ENCODE peak calls at places on chromosomes 12 and 14, in seven cellular contexts. N is activated CD4-positive, alpha-beta T cell treated with anti-CD3 and anti-CD28 coated beads for 4 hours; W is stimulated activated CD8-positive, alpha-beta memory T cell treated with anti-CD3 and anti-CD28 coated beads, Interleukin-15, amount 100 ng/mL, for 1 hour; R is GM12892; U is K562; D is fibroblast of the aortic adventitia; O is T-helper 2 cell. A is an unnamed sample.

GRCh38 chr12:76236640-76237039 is 111.6 kb downstream of the BBS10 start:
- DNase-seq in N (no peak), W (no peak), R (no peak), U (no peak), D (peak; percentile 52), O (no peak), A (no peak)

GRCh38 chr12:2783936-2784600 is 10.7 kb upstream of the FKBP4 start:
- DNase-seq in N (peak; percentile 42), W (peak; percentile 26), R (peak; percentile 40), U (peak; percentile 57), D (peak; percentile 64), O (peak; percentile 22), A (no peak)

GRCh38 chr12:46386360-46386867 is 13.8 kb upstream of the SLC38A2 start:
- DNase-seq in N (no peak), W (no peak), R (no peak), U (no peak), D (peak; percentile 98), O (no peak), A (no peak)

GRCh38 chr14:66104486-66104885 is 381.7 kb upstream of the CCDC196 start:
- DNase-seq in N (no peak), W (no peak), R (no peak), U (peak; percentile 28), D (no peak), O (no peak), A (no peak)

GRCh38 chr12:45216297-45216982 is 545 bp downstream of the ANO6 start:
- DNase-seq in N (peak; percentile 27), W (peak; percentile 10), R (peak; percentile 44), U (peak; percentile 63), D (peak; percentile 46), O (peak; percentile 26), A (no peak)

GRCh38 chr12:113103756-113104450 is 31.7 kb downstream of the RASAL1 start:
- DNase-seq in N (peak; percentile 56), W (peak; percentile 22), R (peak; percentile 67), U (peak; percentile 78), D (no peak), O (peak; percentile 59), A (no peak)

GRCh38 chr14:64786296-64787149 is 82.3 kb downstream of the PLEKHG3 start:
- DNase-seq in N (no peak), W (no peak), R (no peak), U (no peak), D (peak; percentile 57), O (no peak), A (no peak)

GRCh38 chr12:18861287-18861858 is 123.5 kb downstream of the CAPZA3 start:
- DNase-seq in N (no peak), W (no peak), R (no peak), U (no peak), D (peak; percentile 56), O (no peak), A (no peak)

GRCh38 chr14:94088516-94088915 is 7.4 kb downstream of the IFI27L1 start:
- DNase-seq in N (no peak), W (no peak), R (no peak), U (no peak), D (peak; percentile 56), O (no peak), A (no peak)

GRCh38 chr12:61385771-61386170 is 874.4 kb upstream of the USP15 start:
- DNase-seq in N (no peak), W (no peak), R (no peak), U (no peak), D (no peak), O (no peak), A (no peak)

GRCh38 chr12:51904951-51905471 is 2.3 kb upstream of the ACVRL1 start:
- DNase-seq in N (no peak), W (no peak), R (no peak), U (peak; percentile 20), D (peak; percentile 75), O (no peak), A (no peak)

GRCh38 chr12:6165418-6165817 is 34.8 kb upstream of the CD9 start:
- DNase-seq in N (no peak), W (no peak), R (no peak), U (no peak), D (peak; percentile 59), O (no peak), A (no peak)

GRCh38 chr14:65937804-65938316 is 525.3 kb downstream of the FUT8 start:
- DNase-seq in N (no peak), W (no peak), R (no peak), U (no peak), D (no peak), O (no peak), A (no peak)

GRCh38 chr14:36167431-36167830 is 9.1 kb downstream of the PTCSC3 start:
- DNase-seq in N (no peak), W (no peak), R (no peak), U (no peak), D (no peak), O (no peak), A (no peak)

GRCh38 chr14:101109347-101109638 is 205.8 kb upstream of the RTL1 start:
- DNase-seq in N (no peak), W (no peak), R (no peak), U (no peak), D (no peak), O (no peak), A (no peak)

GRCh38 chr14:93008381-93008780 is 85.4 kb downstream of the CHGA start:
- DNase-seq in N (no peak), W (no peak), R (no peak), U (peak; percentile 25), D (peak; percentile 60), O (no peak), A (no peak)

GRCh38 chr12:93782854-93783253 is 105.7 kb downstream of the CRADD start:
- DNase-seq in N (no peak), W (no peak), R (no peak), U (no peak), D (no peak), O (no peak), A (no peak)

GRCh38 chr12:114835031-114835430 is 151.1 kb upstream of the TBX3 start:
- DNase-seq in N (no peak), W (no peak), R (no peak), U (no peak), D (peak; percentile 66), O (no peak), A (no peak)

GRCh38 chr12:58419905-58420304 is 478.5 kb downstream of the ATP23 start:
- DNase-seq in N (no peak), W (no peak), R (no peak), U (no peak), D (peak; percentile 55), O (no peak), A (no peak)

GRCh38 chr14:79510659-79511058 is 700.6 kb downstream of the DIO2 start:
- DNase-seq in N (no peak), W (no peak), R (no peak), U (no peak), D (peak; percentile 17), O (no peak), A (no peak)

GRCh38 chr14:100900837-100901390 is 2.6 kb downstream of the RTL1 start:
- DNase-seq in N (no peak), W (no peak), R (no peak), U (peak; percentile 70), D (no peak), O (no peak), A (no peak)

GRCh38 chr12:94704452-94704871 is 54.1 kb upstream of the TMCC3 start:
- DNase-seq in N (no peak), W (no peak), R (no peak), U (no peak), D (peak; percentile 86), O (no peak), A (no peak)

GRCh38 chr12:31228811-31229792 is 96.8 kb downstream of the SINHCAF start:
- DNase-seq in N (no peak), W (no peak), R (no peak), U (no peak), D (no peak), O (no peak), A (no peak)

GRCh38 chr14:24179961-24180726 is 8.3 kb downstream of the REC8 start:
- DNase-seq in N (no peak), W (no peak), R (no peak), U (no peak), D (peak; percentile 90), O (no peak), A (no peak)

GRCh38 chr14:40629144-40629543 is 977.5 kb upstream of the LRFN5 start:
- DNase-seq in N (no peak), W (no peak), R (no peak), U (no peak), D (no peak), O (no peak), A (no peak)

GRCh38 chr12:78271546-78271945 is 440.9 kb downstream of the NAV3 start:
- DNase-seq in N (no peak), W (no peak), R (no peak), U (no peak), D (peak; percentile 23), O (no peak), A (no peak)

GRCh38 chr12:117134059-117134458 is 34.8 kb upstream of the TESC start:
- DNase-seq in N (peak; percentile 50), W (peak; percentile 8), R (no peak), U (no peak), D (no peak), O (no peak), A (no peak)

GRCh38 chr14:104291123-104292000 is 153.0 kb downstream of the KIF26A start:
- DNase-seq in N (no peak), W (no peak), R (no peak), U (no peak), D (no peak), O (no peak), A (no peak)

GRCh38 chr12:14416658-14417057 is 51.2 kb downstream of the ATF7IP start:
- DNase-seq in N (peak; percentile 38), W (no peak), R (no peak), U (no peak), D (peak; percentile 88), O (no peak), A (no peak)

GRCh38 chr12:3247596-3248270 is 170.6 kb downstream of the TSPAN9 start:
- DNase-seq in N (no peak), W (no peak), R (no peak), U (no peak), D (no peak), O (no peak), A (no peak)

A was measured in CMK.